ENCODE peak calls at places on chromosome 12, in ten cellular contexts. J is heart left ventricle, K is IMR-90, O is epithelial cell of esophagus, C is GM12865, A is body of pancreas, P is kidney epithelial cell, N is cardiac muscle cell, L is A549, M is lower leg skin. Q is an unnamed sample.

GRCh38 chr12:116672842-116673516 is 64.9 kb downstream of the SPRING1 start:
- DNase-seq in J (no peak), K (no peak), O (no peak), C (peak), A (no peak), P (no peak), N (no peak), L (no peak), M (no peak), Q (no peak)

GRCh38 chr12:103397536-103397935 is 98.2 kb downstream of the C12orf42 start:
- DNase-seq in J (no peak), K (no peak), O (peak), C (no peak), A (no peak), P (no peak), N (no peak), L (no peak), M (no peak), Q (no peak)

GRCh38 chr12:100208834-100209233 is 8.2 kb downstream of the ACTR6 start:
- DNase-seq in J (no peak), K (no peak), O (no peak), C (no peak), A (no peak), P (no peak), N (no peak), L (no peak), M (no peak), Q (no peak)

GRCh38 chr12:49838973-49839633 is 3.8 kb downstream of the BCDIN3D start:
- DNase-seq in J (no peak), K (peak), O (peak), C (peak), A (peak), P (no peak), N (peak), L (peak), M (no peak), Q (no peak)

GRCh38 chr12:53613821-53614220 is 12.4 kb downstream of the ATF7 start:
- DNase-seq in J (no peak), K (peak), O (peak), C (no peak), A (no peak), P (no peak), N (no peak), L (no peak), M (no peak), Q (no peak)

GRCh38 chr12:96061864-96062453 is 26.6 kb upstream of the LTA4H start:
- DNase-seq in J (peak), K (peak), O (peak), C (peak), A (peak), P (peak), N (peak), L (peak), M (peak), Q (peak)

GRCh38 chr12:12319501-12320322 is 30.3 kb downstream of the MANSC1 start:
- DNase-seq in J (no peak), K (no peak), O (no peak), C (no peak), A (no peak), P (no peak), N (no peak), L (no peak), M (no peak), Q (peak)

GRCh38 chr12:132831771-132832170 is 3.1 kb upstream of the GOLGA3 start:
- DNase-seq in J (no peak), K (no peak), O (no peak), C (no peak), A (no peak), P (no peak), N (no peak), L (no peak), M (no peak), Q (no peak)

GRCh38 chr12:102063066-102063465 is 1.3 kb upstream of the WASHC3 start:
- DNase-seq in J (no peak), K (no peak), O (no peak), C (no peak), A (no peak), P (no peak), N (no peak), L (no peak), M (no peak), Q (no peak)

GRCh38 chr12:52633383-52633782 is 15.0 kb upstream of the KRT73 start:
- DNase-seq in J (no peak), K (no peak), O (no peak), C (no peak), A (no peak), P (no peak), N (no peak), L (no peak), M (no peak), Q (no peak)

GRCh38 chr12:113299619-113300237 is 35.2 kb downstream of the SLC8B1 start:
- DNase-seq in J (peak), K (peak), O (peak), C (no peak), A (peak), P (peak), N (peak), L (peak), M (peak), Q (peak)

GRCh38 chr12:46451276-46452021 is 78.9 kb upstream of the SLC38A2 start:
- DNase-seq in J (no peak), K (no peak), O (peak), C (no peak), A (no peak), P (no peak), N (no peak), L (no peak), M (no peak), Q (no peak)

GRCh38 chr12:571795-572531 is 91.3 kb downstream of the NINJ2 start:
- DNase-seq in J (peak), K (no peak), O (peak), C (no peak), A (no peak), P (no peak), N (no peak), L (peak), M (no peak), Q (no peak)

GRCh38 chr12:114403044-114403689 is 2.8 kb downstream of the TBX5 start:
- DNase-seq in J (peak), K (peak), O (no peak), C (no peak), A (no peak), P (no peak), N (peak), L (no peak), M (no peak), Q (no peak)

GRCh38 chr12:709631-710030 is 42.7 kb upstream of the WNK1 start:
- DNase-seq in J (no peak), K (no peak), O (no peak), C (no peak), A (no peak), P (no peak), N (no peak), L (no peak), M (no peak), Q (no peak)

GRCh38 chr12:15530361-15530760 is 208.1 kb downstream of the PTPRO start:
- DNase-seq in J (no peak), K (no peak), O (no peak), C (no peak), A (no peak), P (no peak), N (no peak), L (no peak), M (no peak), Q (no peak)

GRCh38 chr12:31106101-31106803 is 32.6 kb downstream of the DDX11 start:
- DNase-seq in J (no peak), K (no peak), O (no peak), C (no peak), A (no peak), P (no peak), N (no peak), L (no peak), M (no peak), Q (no peak)

GRCh38 chr12:41940571-41940970 is 204.1 kb downstream of the GXYLT1 start:
- DNase-seq in J (no peak), K (no peak), O (no peak), C (no peak), A (no peak), P (no peak), N (no peak), L (no peak), M (no peak), Q (no peak)

GRCh38 chr12:48592591-48593086 is 22.8 kb upstream of the LALBA start:
- DNase-seq in J (no peak), K (no peak), O (peak), C (no peak), A (no peak), P (no peak), N (no peak), L (no peak), M (no peak), Q (no peak)
- H3K4me3 ChIP-seq in J (no peak), K (no peak), O (no peak), C (no peak), A (no peak), P (no peak), N (no peak), L (no peak), M (no peak), Q (no peak)

GRCh38 chr12:56315626-56316473 is at the start of gene CNPY2:
- DNase-seq in J (peak), K (peak), O (peak), C (peak), A (peak), P (peak), N (peak), L (peak), M (peak), Q (peak)
- TF ChIP-seq CTCF in J (peak), K (peak), O (no peak), C (peak), A (no peak), P (no peak), N (no peak), L (no peak), M (no peak), Q (no peak)

DNA sequence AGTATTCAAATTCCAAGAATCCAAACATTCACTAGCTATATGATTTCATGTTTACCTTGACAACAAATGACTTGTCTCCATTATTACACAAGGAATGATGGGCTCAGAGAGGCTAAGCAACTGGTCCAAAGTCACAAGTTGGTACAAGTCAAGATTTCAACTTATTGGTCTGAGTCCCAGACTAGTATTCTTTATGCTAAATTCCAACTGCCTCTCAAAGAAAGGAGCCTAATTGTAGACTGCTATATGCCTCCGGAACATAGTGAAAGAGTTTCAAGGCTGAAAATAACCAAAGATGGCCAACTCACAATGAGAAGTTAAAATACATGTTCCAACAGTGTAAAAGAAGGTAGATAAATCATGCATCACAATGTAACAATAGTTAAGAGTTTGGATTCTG is 7.5 kb downstream of the BTG1 start:
- DNase-seq in J (no peak), K (no peak), O (peak), C (no peak), A (no peak), P (no peak), N (no peak), L (no peak), M (no peak), Q (no peak)
- H3K4me3 ChIP-seq in J (peak), K (peak), O (peak), C (peak), A (peak), P (no peak), N (peak), L (peak), M (no peak), Q (peak)

GRCh38 chr12:59087077-59087673 is 166.9 kb upstream of the LRIG3 start:
- DNase-seq in J (no peak), K (peak), O (no peak), C (no peak), A (peak), P (no peak), N (no peak), L (no peak), M (no peak), Q (peak)

GRCh38 chr12:59086124-59086523 is 165.8 kb upstream of the LRIG3 start:
- DNase-seq in J (no peak), K (no peak), O (peak), C (no peak), A (no peak), P (no peak), N (no peak), L (no peak), M (no peak), Q (no peak)

GRCh38 chr12:59087691-59088090 is 167.4 kb upstream of the LRIG3 start:
- DNase-seq in J (no peak), K (no peak), O (no peak), C (no peak), A (peak), P (no peak), N (no peak), L (no peak), M (no peak), Q (no peak)

GRCh38 chr12:59085680-59086079 is 165.4 kb upstream of the LRIG3 start:
- DNase-seq in J (no peak), K (no peak), O (no peak), C (no peak), A (no peak), P (no peak), N (no peak), L (no peak), M (no peak), Q (no peak)

GRCh38 chr12:59084758-59085383 is 164.6 kb upstream of the LRIG3 start:
- DNase-seq in J (peak), K (peak), O (no peak), C (no peak), A (no peak), P (no peak), N (peak), L (no peak), M (peak), Q (peak)
- TF ChIP-seq CTCF in J (no peak), K (no peak), O (no peak), C (no peak), A (no peak), P (no peak), N (no peak), L (no peak), M (no peak), Q (peak)

GRCh38 chr12:108793756-108794441 is 62.6 kb upstream of the CORO1C start:
- DNase-seq in J (peak), K (no peak), O (no peak), C (no peak), A (peak), P (no peak), N (peak), L (no peak), M (no peak), Q (no peak)
- H3K4me3 ChIP-seq in J (no peak), K (no peak), O (no peak), C (no peak), A (no peak), P (no peak), N (no peak), L (no peak), M (no peak), Q (no peak)

DNA sequence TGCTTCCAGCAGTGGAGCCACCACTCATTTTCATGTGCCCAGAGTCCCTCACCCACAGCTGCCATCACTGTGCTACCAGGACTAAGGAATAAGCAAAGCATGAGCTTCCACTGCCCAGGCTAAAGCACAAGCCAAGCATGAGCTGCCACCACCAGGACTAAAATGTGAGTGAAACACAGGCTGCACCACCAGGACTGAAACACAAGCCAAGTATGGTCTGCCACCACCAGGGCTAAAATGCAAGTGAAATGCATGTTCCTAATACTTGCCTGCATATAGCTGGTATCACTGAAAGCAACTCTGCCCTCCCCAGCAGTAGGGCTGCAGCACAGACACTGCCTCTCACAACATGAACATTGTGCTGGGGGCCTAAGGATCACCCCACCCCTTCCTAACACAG is 30.0 kb downstream of the CEP83 start:
- DNase-seq in J (no peak), K (no peak), O (no peak), C (peak), A (no peak), P (no peak), N (no peak), L (no peak), M (no peak), Q (no peak)
- TF ChIP-seq CTCF in J (no peak), K (no peak), O (no peak), C (peak), A (no peak), P (no peak), N (peak), L (no peak), M (no peak), Q (no peak)

GRCh38 chr12:68368332-68368731 is 36.2 kb upstream of the MDM1 start:
- DNase-seq in J (no peak), K (no peak), O (no peak), C (no peak), A (no peak), P (no peak), N (no peak), L (no peak), M (no peak), Q (no peak)

GRCh38 chr12:68367903-68368302 is 35.7 kb upstream of the MDM1 start:
- DNase-seq in J (no peak), K (no peak), O (no peak), C (peak), A (no peak), P (no peak), N (no peak), L (no peak), M (no peak), Q (no peak)

GRCh38 chr12:68364893-68365725 is 32.9 kb upstream of the MDM1 start:
- DNase-seq in J (peak), K (peak), O (peak), C (peak), A (peak), P (peak), N (peak), L (peak), M (peak), Q (peak)

GRCh38 chr12:68370006-68370590 is 37.9 kb upstream of the MDM1 start:
- DNase-seq in J (no peak), K (no peak), O (no peak), C (no peak), A (no peak), P (no peak), N (no peak), L (no peak), M (no peak), Q (no peak)

DNA sequence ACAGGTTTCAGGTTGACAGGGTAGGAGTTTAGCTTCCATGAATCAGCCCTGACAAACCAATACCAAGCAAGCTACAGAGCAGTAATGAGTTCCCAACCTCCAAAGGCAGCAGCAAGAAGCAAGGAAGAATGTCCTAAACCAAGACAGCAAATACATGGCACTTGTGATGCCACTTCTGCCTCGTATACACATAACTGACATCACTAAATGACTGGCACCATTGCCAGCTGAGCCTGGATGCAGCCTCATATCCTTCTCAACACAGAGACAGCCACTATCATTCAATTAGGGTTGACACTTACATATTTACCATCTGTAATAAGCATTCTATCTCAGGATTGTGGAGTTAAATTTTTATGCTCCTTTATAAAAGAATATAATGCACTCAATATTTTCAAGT is 35.0 kb upstream of the MDM1 start:
- DNase-seq in J (no peak), K (no peak), O (no peak), C (no peak), A (no peak), P (no peak), N (no peak), L (no peak), M (no peak), Q (no peak)
- H3K4me3 ChIP-seq in J (no peak), K (no peak), O (no peak), C (no peak), A (no peak), P (no peak), N (no peak), L (no peak), M (no peak), Q (no peak)

Q was measured in astrocyte of the cerebellum.